ENCODE peak calls at places on chromosomes 1 and 21, in seven cellular contexts. One of them, this sample, is unnamed.

GRCh38 chr1:33392639-33393038 is 38.3 kb downstream of the PHC2 start:
- DNase-seq in ovary: no peak
- DNase-seq in uterus: no peak
- DNase-seq in IMR-90: peak; percentile 64
- DNase-seq in sigmoid colon: no peak
- DNase-seq in right lobe of liver: no peak
- DNase-seq in spleen: no peak
- DNase-seq in this sample: no peak

GRCh38 chr1:204990059-204990664 is 52.9 kb upstream of the CNTN2 start:
- DNase-seq in ovary: no peak
- DNase-seq in uterus: no peak
- DNase-seq in IMR-90: no peak
- DNase-seq in sigmoid colon: no peak
- DNase-seq in right lobe of liver: no peak
- DNase-seq in spleen: no peak
- DNase-seq in this sample: no peak

GRCh38 chr1:175364424-175365076 is 172.0 kb upstream of the KIAA0040 start:
- DNase-seq in ovary: no peak
- DNase-seq in uterus: no peak
- DNase-seq in IMR-90: no peak
- DNase-seq in sigmoid colon: no peak
- DNase-seq in right lobe of liver: no peak
- DNase-seq in spleen: no peak
- DNase-seq in this sample: no peak

GRCh38 chr21:34635307-34635706 is 20.4 kb upstream of the RCAN1 start:
- DNase-seq in ovary: no peak
- DNase-seq in uterus: no peak
- DNase-seq in IMR-90: no peak
- DNase-seq in sigmoid colon: no peak
- DNase-seq in right lobe of liver: no peak
- DNase-seq in spleen: no peak
- DNase-seq in this sample: no peak

GRCh38 chr21:42440187-42440792 is 36.6 kb downstream of the UBASH3A start:
- DNase-seq in ovary: no peak
- DNase-seq in uterus: no peak
- DNase-seq in IMR-90: no peak
- DNase-seq in sigmoid colon: no peak
- DNase-seq in right lobe of liver: no peak
- DNase-seq in spleen: peak; percentile 38
- DNase-seq in this sample: no peak

GRCh38 chr1:43537423-43538142 is 6.9 kb downstream of the PTPRF start:
- DNase-seq in ovary: no peak
- DNase-seq in uterus: no peak
- DNase-seq in IMR-90: peak; percentile 20
- DNase-seq in sigmoid colon: no peak
- DNase-seq in right lobe of liver: peak; percentile 65
- DNase-seq in spleen: peak; percentile 24
- DNase-seq in this sample: no peak

GRCh38 chr1:12148160-12148957 is 18.4 kb upstream of the TNFRSF1B start:
- DNase-seq in ovary: no peak
- DNase-seq in uterus: no peak
- DNase-seq in IMR-90: peak; percentile 76
- DNase-seq in sigmoid colon: no peak
- DNase-seq in right lobe of liver: peak; percentile 77
- DNase-seq in spleen: no peak
- DNase-seq in this sample: no peak

GRCh38 chr1:224430511-224431113 is 4.0 kb downstream of the WDR26 start:
- DNase-seq in ovary: no peak
- DNase-seq in uterus: no peak
- DNase-seq in IMR-90: peak; percentile 76
- DNase-seq in sigmoid colon: no peak
- DNase-seq in right lobe of liver: no peak
- DNase-seq in spleen: no peak
- DNase-seq in this sample: peak; percentile 54

GRCh38 chr1:85975770-85976386 is 180.7 kb downstream of the COL24A1 start:
- DNase-seq in ovary: no peak
- DNase-seq in uterus: no peak
- DNase-seq in IMR-90: no peak
- DNase-seq in sigmoid colon: no peak
- DNase-seq in right lobe of liver: no peak
- DNase-seq in spleen: no peak
- DNase-seq in this sample: no peak

GRCh38 chr1:182851825-182852224 is 12.7 kb downstream of the DHX9 start:
- DNase-seq in ovary: no peak
- DNase-seq in uterus: no peak
- DNase-seq in IMR-90: no peak
- DNase-seq in sigmoid colon: no peak
- DNase-seq in right lobe of liver: no peak
- DNase-seq in spleen: no peak
- DNase-seq in this sample: no peak

GRCh38 chr1:91680556-91680955 is 179.9 kb downstream of the CDC7 start:
- DNase-seq in ovary: no peak
- DNase-seq in uterus: no peak
- DNase-seq in IMR-90: no peak
- DNase-seq in sigmoid colon: no peak
- DNase-seq in right lobe of liver: no peak
- DNase-seq in spleen: no peak
- DNase-seq in this sample: no peak
- H3K27ac ChIP-seq in ovary: no peak overlapping the region
- H3K27ac ChIP-seq in uterus: no peak overlapping the region
- H3K27ac ChIP-seq in IMR-90: no peak overlapping the region
- H3K27ac ChIP-seq in sigmoid colon: no peak overlapping the region
- H3K27ac ChIP-seq in right lobe of liver: no peak overlapping the region
- H3K27ac ChIP-seq in spleen: no peak overlapping the region
- H3K27ac ChIP-seq in this sample: no peak overlapping the region

GRCh38 chr21:46489162-46489663 is 30.5 kb downstream of the DIP2A start:
- DNase-seq in ovary: no peak
- DNase-seq in uterus: no peak
- DNase-seq in IMR-90: no peak
- DNase-seq in sigmoid colon: no peak
- DNase-seq in right lobe of liver: no peak
- DNase-seq in spleen: no peak
- DNase-seq in this sample: no peak

GRCh38 chr21:46493828-46494227 is 35.1 kb downstream of the DIP2A start:
- DNase-seq in ovary: no peak
- DNase-seq in uterus: no peak
- DNase-seq in IMR-90: no peak
- DNase-seq in sigmoid colon: no peak
- DNase-seq in right lobe of liver: no peak
- DNase-seq in spleen: no peak
- DNase-seq in this sample: no peak

GRCh38 chr21:46492851-46493250 is 34.2 kb downstream of the DIP2A start:
- DNase-seq in ovary: no peak
- DNase-seq in uterus: no peak
- DNase-seq in IMR-90: no peak
- DNase-seq in sigmoid colon: no peak
- DNase-seq in right lobe of liver: no peak
- DNase-seq in spleen: no peak
- DNase-seq in this sample: no peak

GRCh38 chr21:46489800-46490199 is 31.1 kb downstream of the DIP2A start:
- DNase-seq in ovary: no peak
- DNase-seq in uterus: no peak
- DNase-seq in IMR-90: no peak
- DNase-seq in sigmoid colon: no peak
- DNase-seq in right lobe of liver: no peak
- DNase-seq in spleen: no peak
- DNase-seq in this sample: no peak

DNA sequence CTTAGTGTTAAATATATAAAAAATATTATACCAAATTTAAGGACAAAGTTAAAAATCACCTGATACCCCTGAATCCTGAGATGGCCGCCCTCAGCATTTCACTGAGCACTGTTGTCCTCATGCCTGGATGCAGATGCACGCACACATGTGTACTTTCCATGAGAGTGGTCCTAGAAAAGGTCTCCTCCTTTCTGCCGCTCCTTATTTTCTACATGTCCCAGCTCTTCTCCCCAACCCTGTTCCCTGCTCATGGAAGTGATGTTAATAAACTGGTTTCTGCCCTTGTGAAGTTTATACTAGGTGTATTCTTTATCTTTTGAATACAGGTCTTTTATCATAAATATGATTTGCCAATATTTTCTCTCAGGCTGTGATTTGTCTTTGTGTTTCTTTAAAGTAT is 32.9 kb downstream of the DIP2A start:
- DNase-seq in ovary: no peak
- DNase-seq in uterus: no peak
- DNase-seq in IMR-90: no peak
- DNase-seq in sigmoid colon: no peak
- DNase-seq in right lobe of liver: no peak
- DNase-seq in spleen: no peak
- DNase-seq in this sample: no peak
- TF ChIP-seq POLR2A in ovary: no peak
- TF ChIP-seq POLR2A in uterus: no peak
- TF ChIP-seq POLR2A in IMR-90: no peak
- TF ChIP-seq POLR2A in sigmoid colon: no peak
- TF ChIP-seq POLR2A in right lobe of liver: no peak
- TF ChIP-seq POLR2A in spleen: no peak
- TF ChIP-seq POLR2A in this sample: no peak

DNA sequence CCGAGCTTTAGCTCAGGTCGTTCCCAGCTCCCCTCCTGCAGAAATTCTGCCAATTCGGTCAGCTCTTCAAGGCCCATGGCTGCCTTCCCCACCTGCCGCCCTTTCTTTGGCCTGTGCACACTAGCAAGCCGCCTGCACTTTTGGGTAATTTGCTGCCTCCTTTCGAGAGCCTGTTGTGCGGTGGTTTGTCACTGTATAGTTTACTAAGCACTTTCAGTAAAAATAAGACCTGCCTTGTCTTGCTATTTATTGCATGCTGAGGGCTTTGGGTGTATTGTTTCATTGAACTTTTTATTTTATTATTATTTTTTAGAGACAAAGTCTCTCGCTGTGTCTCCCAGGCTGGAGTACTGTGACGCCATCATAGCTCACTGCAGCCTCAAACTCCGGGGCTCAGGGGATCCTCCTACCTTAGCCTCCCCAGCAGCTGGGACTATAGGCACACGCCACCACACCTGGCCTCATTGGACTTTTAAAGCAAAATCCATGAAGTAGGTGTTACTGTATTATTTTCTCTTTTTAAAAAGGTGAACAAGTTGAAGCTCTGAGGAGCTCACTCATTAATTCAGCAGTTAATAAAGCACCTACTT is 1.1 kb upstream of the FABP3 start:
- DNase-seq in ovary: no peak
- DNase-seq in uterus: no peak
- DNase-seq in IMR-90: no peak
- DNase-seq in sigmoid colon: peak; percentile 27
- DNase-seq in right lobe of liver: no peak
- DNase-seq in spleen: no peak
- DNase-seq in this sample: no peak
- H3K4me3 ChIP-seq in ovary: peak overlapping the region; percentile 43
- H3K4me3 ChIP-seq in uterus: peak overlapping the region; percentile 39
- H3K4me3 ChIP-seq in IMR-90: no peak overlapping the region
- H3K4me3 ChIP-seq in sigmoid colon: peak overlapping the region; percentile 54
- H3K4me3 ChIP-seq in right lobe of liver: no peak overlapping the region
- H3K4me3 ChIP-seq in spleen: peak overlapping the region; percentile 22
- H3K4me3 ChIP-seq in this sample: no peak overlapping the region

DNA sequence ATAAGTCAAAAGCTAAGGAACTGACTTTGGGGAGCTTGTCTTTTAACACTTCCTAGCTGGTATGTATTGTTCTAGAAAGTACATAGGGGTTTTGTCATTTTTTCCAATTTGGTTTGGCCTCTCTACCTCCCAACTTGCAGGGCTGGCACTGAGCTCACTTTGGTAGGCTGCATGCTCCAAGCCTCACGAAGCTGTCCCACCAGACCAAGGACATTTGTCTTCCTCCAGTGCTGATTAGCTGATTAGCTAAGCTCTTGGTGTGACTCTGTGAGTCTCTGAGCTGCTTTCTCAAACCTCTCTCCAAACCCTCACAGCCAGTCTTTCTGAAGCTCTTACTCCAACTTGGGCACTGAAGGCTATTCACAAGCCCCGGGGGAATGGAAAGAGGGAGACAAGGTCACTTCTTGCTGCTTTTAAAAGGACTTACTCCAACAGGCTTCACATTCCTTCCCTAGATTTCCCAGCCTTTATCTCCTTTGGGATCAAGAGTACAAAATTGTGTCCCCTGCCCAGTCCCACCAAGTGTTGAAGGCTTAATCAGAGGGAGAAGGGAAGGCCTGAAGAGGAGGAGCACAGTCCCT is 880 bp upstream of the CFAP45 start:
- DNase-seq in ovary: no peak
- DNase-seq in uterus: no peak
- DNase-seq in IMR-90: no peak
- DNase-seq in sigmoid colon: peak; percentile 8
- DNase-seq in right lobe of liver: no peak
- DNase-seq in spleen: no peak
- DNase-seq in this sample: no peak
- H3K27ac ChIP-seq in ovary: no peak overlapping the region
- H3K27ac ChIP-seq in uterus: no peak overlapping the region
- H3K27ac ChIP-seq in IMR-90: no peak overlapping the region
- H3K27ac ChIP-seq in sigmoid colon: peak overlapping the region; percentile 7
- H3K27ac ChIP-seq in right lobe of liver: no peak overlapping the region
- H3K27ac ChIP-seq in spleen: no peak overlapping the region
- H3K27ac ChIP-seq in this sample: no peak overlapping the region

GRCh38 chr1:27032119-27032461 is 19.4 kb upstream of the TENT5B start:
- DNase-seq in ovary: no peak
- DNase-seq in uterus: no peak
- DNase-seq in IMR-90: no peak
- DNase-seq in sigmoid colon: no peak
- DNase-seq in right lobe of liver: no peak
- DNase-seq in spleen: no peak
- DNase-seq in this sample: no peak
- TF ChIP-seq POLR2A in ovary: no peak
- TF ChIP-seq POLR2A in uterus: no peak
- TF ChIP-seq POLR2A in IMR-90: no peak
- TF ChIP-seq POLR2A in sigmoid colon: no peak
- TF ChIP-seq POLR2A in right lobe of liver: no peak
- TF ChIP-seq POLR2A in spleen: no peak
- TF ChIP-seq POLR2A in this sample: no peak

DNA sequence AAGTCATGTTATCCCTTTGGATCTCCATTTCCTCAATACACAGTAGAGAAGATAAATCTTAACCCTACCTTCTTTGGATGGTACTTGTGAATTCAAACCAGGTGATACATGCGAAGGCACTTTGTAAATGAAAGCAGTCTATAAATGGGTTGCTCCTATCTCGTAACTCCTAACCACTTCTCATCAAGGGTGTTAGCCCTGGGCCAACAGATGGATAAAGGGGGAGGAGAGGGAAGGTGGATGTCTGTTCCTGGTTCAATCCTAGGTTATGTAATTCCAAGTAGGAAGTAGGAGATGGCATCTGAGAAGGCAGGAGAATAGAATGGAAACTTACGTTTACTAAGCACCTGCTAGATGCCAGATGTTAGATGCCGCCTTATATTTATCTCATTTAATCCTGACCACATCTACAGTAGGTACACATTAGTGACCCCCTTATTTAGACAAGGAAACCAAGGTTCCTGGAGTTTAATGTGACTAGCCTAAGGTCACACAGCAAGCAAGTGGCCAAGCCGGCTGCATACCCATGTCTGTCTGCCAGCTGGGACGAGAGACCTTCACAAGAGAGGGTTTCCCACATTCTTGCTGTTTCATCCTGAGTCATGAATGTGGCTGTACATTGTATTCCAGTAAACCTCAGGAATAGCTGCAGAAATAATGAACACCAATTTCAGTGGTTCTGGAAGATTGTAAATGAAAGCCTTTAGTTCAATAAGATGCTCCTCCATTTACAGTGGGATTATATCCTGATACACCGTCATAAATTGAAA is 47.7 kb downstream of the ELAVL4 start:
- DNase-seq in ovary: no peak
- DNase-seq in uterus: no peak
- DNase-seq in IMR-90: no peak
- DNase-seq in sigmoid colon: no peak
- DNase-seq in right lobe of liver: no peak
- DNase-seq in spleen: no peak
- DNase-seq in this sample: no peak
- H3K4me3 ChIP-seq in ovary: no peak overlapping the region
- H3K4me3 ChIP-seq in uterus: no peak overlapping the region
- H3K4me3 ChIP-seq in IMR-90: no peak overlapping the region
- H3K4me3 ChIP-seq in sigmoid colon: no peak overlapping the region
- H3K4me3 ChIP-seq in right lobe of liver: no peak overlapping the region
- H3K4me3 ChIP-seq in spleen: no peak overlapping the region
- H3K4me3 ChIP-seq in this sample: no peak overlapping the region

This sample was measured in Peyer's patch.